ENCODE peak calls at places on chromosomes 2 and 18, in seven cellular contexts. O is brain microvascular endothelial cell, B is AG04450, G is A673, A is keratinocyte, V is NB4, F is bronchial epithelial cell. M is an unnamed sample.

GRCh38 chr2:71605173-71605641 is 151.8 kb downstream of the DYSF start:
- DNase-seq in B (no peak), O (no peak), F (no peak), V (peak), A (no peak), G (no peak), M (peak)

GRCh38 chr18:12694032-12694431 is 8.5 kb downstream of the CEP76 start:
- DNase-seq in B (no peak), F (peak), O (no peak), A (no peak), V (no peak), G (no peak), M (no peak)

GRCh38 chr2:84257871-84258270 is 201.2 kb downstream of the SUCLG1 start:
- DNase-seq in F (no peak), A (no peak), V (no peak), O (no peak), G (no peak), B (no peak), M (no peak)

GRCh38 chr2:65252640-65253039 is 25.0 kb downstream of the ACTR2 start:
- DNase-seq in V (no peak), A (no peak), O (no peak), G (no peak), F (no peak), B (no peak), M (no peak)

GRCh38 chr2:9832586-9832985 is 10.7 kb upstream of the TAF1B start:
- DNase-seq in F (peak), B (no peak), O (no peak), G (no peak), A (no peak), V (no peak), M (no peak)

GRCh38 chr2:12498286-12498685 is 218.4 kb upstream of the TRIB2 start:
- DNase-seq in B (no peak), A (no peak), O (no peak), G (no peak), F (no peak), V (no peak), M (no peak)

GRCh38 chr2:48227617-48228344 is 302.2 kb upstream of the STON1 start:
- DNase-seq in V (peak), F (no peak), B (no peak), A (no peak), G (no peak), O (no peak), M (no peak)

GRCh38 chr18:42654561-42654960 is 460.9 kb downstream of the RIT2 start:
- DNase-seq in B (no peak), G (no peak), O (peak), V (peak), F (peak), A (no peak), M (peak)

GRCh38 chr18:47067648-47068047 is 32.2 kb upstream of the ELOA2 start:
- DNase-seq in A (no peak), O (no peak), B (no peak), F (no peak), G (no peak), V (no peak), M (no peak)

GRCh38 chr2:219443016-219443696 is 8.5 kb downstream of the SPEG start:
- DNase-seq in A (no peak), G (no peak), B (no peak), O (no peak), F (no peak), V (no peak), M (no peak)

GRCh38 chr2:121906170-121906569 is 150.7 kb downstream of the TSN start:
- DNase-seq in A (no peak), G (no peak), B (no peak), F (no peak), O (no peak), V (no peak), M (no peak)

GRCh38 chr2:213279961-213280360 is 4.3 kb upstream of the SPAG16 start:
- DNase-seq in A (no peak), O (no peak), F (no peak), B (no peak), G (no peak), V (no peak), M (peak)

GRCh38 chr2:213288913-213289700 is 4.8 kb downstream of the SPAG16 start:
- DNase-seq in F (peak), G (no peak), O (no peak), A (no peak), V (no peak), B (no peak), M (no peak)

GRCh38 chr2:213281156-213281555 is 3.1 kb upstream of the SPAG16 start:
- DNase-seq in O (no peak), G (no peak), V (no peak), F (no peak), A (no peak), B (no peak), M (peak)

GRCh38 chr2:213285404-213285803 is 1.1 kb downstream of the SPAG16 start:
- DNase-seq in B (no peak), A (no peak), V (no peak), O (no peak), F (peak), G (no peak), M (no peak)

GRCh38 chr2:213284105-213285090 is at the start of gene SPAG16:
- DNase-seq in A (peak), F (peak), G (peak), O (peak), B (peak), V (no peak), M (peak)
- TF ChIP-seq CTCF in A (no peak), F (peak), G (no peak), O (no peak), B (no peak), V (no peak), M (no peak)

DNA sequence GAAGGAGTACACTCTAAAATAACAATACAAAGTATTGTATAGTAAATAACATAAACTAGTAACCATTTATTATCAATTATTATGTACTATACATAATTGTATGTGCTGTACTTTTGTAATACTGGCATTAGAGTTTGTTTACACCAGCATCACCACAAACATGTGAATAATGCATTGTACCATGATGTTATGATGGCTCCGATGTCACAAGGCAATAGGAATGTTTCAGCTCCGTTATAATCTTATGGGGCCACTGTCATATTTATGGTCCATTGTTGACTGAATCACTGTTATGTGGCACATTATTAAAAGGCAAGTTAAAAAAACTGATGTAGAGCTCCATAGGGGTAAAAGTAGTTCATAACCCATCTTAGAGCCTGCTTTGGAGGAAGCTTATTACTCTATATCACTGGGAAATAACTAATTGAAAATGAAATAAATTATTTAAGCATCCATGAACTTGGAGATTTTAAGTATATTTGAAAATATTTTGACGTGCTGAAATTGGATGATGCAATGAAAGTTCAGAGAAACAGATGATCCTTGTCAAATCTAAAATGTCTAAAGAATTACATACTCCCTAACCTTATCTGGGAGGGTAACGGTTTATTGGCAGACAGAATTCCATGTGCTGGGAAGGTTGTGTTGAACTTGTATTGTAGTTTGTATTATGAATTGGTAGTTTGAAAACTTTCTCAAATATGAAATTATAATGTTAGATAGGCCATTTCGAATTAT is 2.4 kb downstream of the SKA1 start:
- DNase-seq in B (no peak), O (no peak), G (no peak), V (no peak), F (no peak), A (no peak), M (peak)
- H3K4me3 ChIP-seq in B (no peak), O (no peak), G (no peak), V (no peak), F (no peak), A (no peak), M (no peak)

DNA sequence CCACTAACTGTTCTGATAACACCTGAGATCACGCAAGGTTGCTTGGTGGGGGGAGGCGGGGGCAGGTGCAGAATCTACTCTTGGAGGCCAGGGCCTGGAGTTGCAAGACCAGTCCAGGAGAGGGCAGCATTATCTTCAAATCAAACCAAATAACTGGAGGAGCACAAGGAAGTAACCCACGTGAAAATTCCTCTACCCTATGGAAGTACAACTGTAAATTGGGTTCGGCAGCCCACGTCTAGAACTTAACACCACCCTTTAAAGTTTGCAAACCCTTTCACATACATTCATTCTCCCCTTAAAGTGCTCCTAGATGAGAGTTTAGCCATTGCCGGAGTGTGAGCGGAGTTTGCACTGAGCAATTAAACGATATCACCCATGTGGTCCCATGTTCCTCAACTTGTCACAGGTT is 19.6 kb upstream of the CXCR1 start:
- DNase-seq in B (peak), V (peak), F (peak), O (peak), A (peak), G (peak), M (peak)
- TF ChIP-seq CTCF in B (peak), V (peak), F (peak), O (peak), A (peak), G (peak), M (peak)

GRCh38 chr2:39667142-39667880 is 1.6 kb downstream of the TMEM178A start:
- DNase-seq in B (no peak), F (no peak), G (no peak), V (no peak), O (no peak), A (no peak), M (no peak)

GRCh38 chr2:39665811-39666488 is at the start of gene TMEM178A:
- DNase-seq in F (no peak), G (peak), O (no peak), A (no peak), B (no peak), V (no peak), M (no peak)

GRCh38 chr2:39666489-39667141 is 898 bp downstream of the TMEM178A start:
- DNase-seq in O (no peak), V (no peak), A (no peak), B (no peak), G (peak), F (no peak), M (no peak)

GRCh38 chr2:39668576-39668975 is 2.9 kb downstream of the TMEM178A start:
- DNase-seq in A (no peak), F (no peak), V (no peak), B (no peak), O (no peak), G (no peak), M (no peak)

GRCh38 chr2:39667881-39668276 is 2.2 kb downstream of the TMEM178A start:
- DNase-seq in V (no peak), O (no peak), A (no peak), F (no peak), G (no peak), B (no peak), M (no peak)
- H3K4me3 ChIP-seq in V (no peak), O (no peak), A (no peak), F (no peak), G (no peak), B (no peak), M (no peak)

GRCh38 chr2:157901325-157901724 is 25.2 kb upstream of the ACVR1 start:
- DNase-seq in G (no peak), V (no peak), A (no peak), O (no peak), B (no peak), F (no peak), M (no peak)
- TF ChIP-seq CTCF in G (peak), V (peak), A (peak), O (peak), B (peak), F (peak), M (peak)

GRCh38 chr2:207938886-207939285 is 86.4 kb downstream of the PLEKHM3 start:
- DNase-seq in F (no peak), O (no peak), G (no peak), V (no peak), A (no peak), B (no peak), M (no peak)
- H3K4me3 ChIP-seq in F (no peak), O (no peak), G (no peak), V (no peak), A (no peak), B (no peak), M (no peak)

DNA sequence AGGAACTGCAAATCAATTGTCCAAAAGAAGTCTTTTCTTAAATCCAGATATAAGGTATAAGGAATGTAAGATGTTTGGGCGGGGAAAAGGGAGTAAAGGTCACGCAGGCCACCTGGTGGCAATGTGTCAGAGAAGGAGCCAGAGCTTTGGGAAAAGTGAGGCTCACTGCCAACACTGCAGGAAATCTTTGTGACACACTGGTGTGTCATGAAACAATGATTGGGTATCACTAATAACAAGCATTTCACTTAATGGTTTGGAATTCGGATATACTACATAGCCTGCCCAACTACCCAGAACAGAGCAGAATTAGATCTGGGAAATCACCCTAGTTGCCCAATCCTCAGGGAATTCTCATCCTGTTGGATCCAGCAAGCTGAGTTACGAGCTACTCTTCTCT is 61.0 kb downstream of the RBMS1 start:
- DNase-seq in O (peak), G (peak), F (peak), A (peak), B (no peak), V (no peak), M (peak)
- TF ChIP-seq CTCF in O (peak), G (no peak), F (peak), A (peak), B (no peak), V (no peak), M (no peak)

M was measured in fibroblast of pulmonary artery.